ENCODE peak calls at places on chromosomes 4 and X, in seven cellular contexts. F, P, B, J, R, G and C are unnamed samples.

GRCh38 chrX:13662537-13662841 is 9.5 kb downstream of the TCEANC start:
- DNase-seq in F (no peak), P (no peak), B (no peak), J (no peak), R (no peak), G (peak; percentile 23), C (no peak)

GRCh38 chr4:77065382-77065781 is 10.4 kb downstream of the CCNI start:
- DNase-seq in F (no peak), P (no peak), B (no peak), J (no peak), R (no peak), G (no peak), C (no peak)

GRCh38 chr4:145732001-145732400 is 52.1 kb downstream of the C4orf51 start:
- DNase-seq in F (no peak), P (no peak), B (no peak), J (no peak), R (no peak), G (no peak), C (no peak)

GRCh38 chr4:96486563-96486962 is 646.7 kb downstream of the PDHA2 start:
- DNase-seq in F (no peak), P (no peak), B (no peak), J (no peak), R (no peak), G (no peak), C (no peak)

GRCh38 chr4:168167714-168168284 is 75.5 kb downstream of the ANXA10 start:
- DNase-seq in F (no peak), P (no peak), B (peak; percentile 16), J (peak; percentile 5), R (no peak), G (no peak), C (no peak)

GRCh38 chr4:15395342-15395741 is 32.5 kb upstream of the C1QTNF7 start:
- DNase-seq in F (no peak), P (no peak), B (no peak), J (peak; percentile 33), R (no peak), G (no peak), C (no peak)

GRCh38 chr4:176011523-176011922 is 54.1 kb upstream of the WDR17 start:
- DNase-seq in F (no peak), P (no peak), B (no peak), J (no peak), R (no peak), G (peak; percentile 88), C (no peak)

GRCh38 chr4:78691971-78692814 is 84.0 kb upstream of the BMP2K start:
- DNase-seq in F (no peak), P (no peak), B (no peak), J (peak; percentile 32), R (no peak), G (no peak), C (no peak)

GRCh38 chr4:150950657-150951056 is 64.4 kb downstream of the LRBA start:
- DNase-seq in F (no peak), P (peak; percentile 21), B (no peak), J (no peak), R (no peak), G (peak; percentile 53), C (no peak)